ENCODE peak calls at places on chromosomes 13 and 19, in four cellular contexts. U, K, G and T are unnamed samples. For H3K79me1, the result is how much of the 10 kb centered on the place peaks cover.

GRCh38 chr13:110377178-110378175 is 70.4 kb downstream of the COL4A2 start:
- DNase-seq in U (no peak), K (no peak), G (no peak), T (no peak)

GRCh38 chr13:101639711-101640110 is 187.2 kb downstream of the ITGBL1 start:
- DNase-seq in U (no peak), K (no peak), G (no peak), T (no peak)

GRCh38 chr13:48159436-48160225 is 64.7 kb upstream of the MED4 start:
- DNase-seq in U (no peak), K (peak), G (no peak), T (peak)

GRCh38 chr19:11949201-11949600 is 15.6 kb upstream of the ZNF763 start:
- DNase-seq in U (no peak), K (peak), G (peak), T (peak)

GRCh38 chr19:33806434-33806881 is 9.8 kb downstream of the KCTD15 start:
- DNase-seq in U (no peak), K (no peak), G (no peak), T (no peak)

GRCh38 chr19:19115954-19116353 is 22.3 kb downstream of the TMEM161A start:
- DNase-seq in U (peak), K (peak), G (no peak), T (no peak)

GRCh38 chr13:36829753-36830152 is 10.7 kb downstream of the RFXAP start:
- DNase-seq in U (no peak), K (no peak), G (no peak), T (no peak)

GRCh38 chr13:111095031-111095840 is 19.9 kb upstream of the ARHGEF7 start:
- DNase-seq in U (no peak), K (no peak), G (no peak), T (no peak)

GRCh38 chr13:32124743-32125142 is 93.2 kb downstream of the FRY start:
- DNase-seq in U (no peak), K (no peak), G (no peak), T (no peak)

GRCh38 chr19:50514346-50515167 is 844 bp upstream of the ASPDH start:
- DNase-seq in U (no peak), K (no peak), G (no peak), T (no peak)

GRCh38 chr13:27524981-27525975 is 74.9 kb upstream of the MTIF3 start:
- DNase-seq in U (no peak), K (no peak), G (no peak), T (no peak)

GRCh38 chr13:24187185-24187584 is 26.7 kb downstream of the SPATA13 start:
- DNase-seq in U (no peak), K (peak), G (peak), T (peak)

GRCh38 chr13:105979586-105979985 is 555.9 kb downstream of the EFNB2 start:
- DNase-seq in U (no peak), K (peak), G (no peak), T (peak)

GRCh38 chr13:99878921-99879610 is 92.5 kb downstream of the ZIC5 start:
- DNase-seq in U (no peak), K (no peak), G (no peak), T (no peak)

GRCh38 chr13:51444922-51445321 is 7.9 kb downstream of the INTS6 start:
- DNase-seq in U (no peak), K (peak), G (peak), T (peak)

GRCh38 chr13:47220453-47221150 is 323.7 kb upstream of the HTR2A start:
- DNase-seq in U (peak), K (no peak), G (peak), T (peak)

GRCh38 chr19:29643361-29643935 is 21.8 kb upstream of the PLEKHF1 start:
- DNase-seq in U (no peak), K (no peak), G (no peak), T (no peak)

GRCh38 chr19:29694669-29695627 is 20.1 kb downstream of the C19orf12 start:
- DNase-seq in U (peak), K (peak), G (peak), T (peak)

GRCh38 chr13:32914686-32915085 is 101.5 kb upstream of the KL start:
- DNase-seq in U (no peak), K (no peak), G (no peak), T (no peak)

GRCh38 chr13:19720039-19720438 is 62.7 kb downstream of the PSPC1 start:
- DNase-seq in U (no peak), K (no peak), G (no peak), T (no peak)

GRCh38 chr19:19405919-19406877 is 723 bp downstream of the GATAD2A start:
- DNase-seq in U (peak), K (peak), G (peak), T (peak)

GRCh38 chr13:94674609-94675348 is 37.6 kb downstream of the SOX21 start:
- DNase-seq in U (peak), K (peak), G (peak), T (peak)

GRCh38 chr13:40777166-40777956 is 6.4 kb upstream of the MRPS31 start:
- DNase-seq in U (peak), K (peak), G (peak), T (peak)

DNA sequence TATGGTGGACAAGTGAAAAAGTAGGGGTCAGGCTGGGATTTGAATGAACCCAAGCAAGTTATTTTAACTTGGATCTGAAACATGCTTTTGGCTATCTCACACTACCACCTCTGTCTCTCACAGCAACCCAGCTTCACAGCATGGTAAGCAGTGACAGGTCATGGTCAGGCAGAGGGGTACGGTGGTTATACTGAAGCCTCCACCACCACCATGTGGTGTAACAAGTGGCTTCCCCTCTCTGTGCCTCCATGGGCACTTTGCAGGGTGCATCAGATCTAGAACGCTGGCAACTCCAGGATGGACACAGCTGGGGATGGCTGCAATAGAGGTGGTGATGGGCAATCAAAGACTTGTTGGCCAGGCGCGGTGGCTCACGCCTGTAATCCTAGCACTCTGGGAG is 739 bp upstream of the TMEM145 start:
- DNase-seq in U (no peak), K (no peak), G (no peak), T (no peak)
- H2BK15ac ChIP-seq in U (no peak), K (no peak), G (no peak), T (no peak)

DNA sequence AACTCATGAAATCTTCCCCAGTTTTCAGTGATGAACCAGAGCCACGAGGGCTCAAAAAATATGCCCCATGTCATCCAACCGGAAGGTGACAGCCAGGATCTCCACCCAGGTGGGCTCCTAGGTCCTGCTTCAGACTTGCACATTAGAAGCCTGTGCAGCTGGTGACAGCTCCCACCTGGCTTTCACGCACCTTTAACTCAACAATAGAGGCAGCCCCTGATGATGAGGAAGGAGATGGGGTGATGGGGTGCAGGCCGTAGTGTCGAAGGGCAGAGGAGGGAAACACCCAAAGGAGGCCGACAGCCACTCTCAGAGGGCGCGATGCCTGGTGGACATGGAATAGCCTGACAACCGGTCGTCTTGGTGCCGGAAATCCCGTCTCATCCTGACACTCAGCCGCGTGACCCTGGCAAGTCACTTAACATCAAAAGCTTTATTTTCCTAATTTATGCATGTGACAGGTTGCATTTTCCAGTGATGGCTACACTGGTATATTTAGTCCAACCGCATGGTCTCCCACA is 118.0 kb downstream of the SOX1 start:
- DNase-seq in U (no peak), K (no peak), G (no peak), T (no peak)
- H2AK5ac ChIP-seq in U (no peak), K (no peak), G (no peak), T (no peak)

DNA sequence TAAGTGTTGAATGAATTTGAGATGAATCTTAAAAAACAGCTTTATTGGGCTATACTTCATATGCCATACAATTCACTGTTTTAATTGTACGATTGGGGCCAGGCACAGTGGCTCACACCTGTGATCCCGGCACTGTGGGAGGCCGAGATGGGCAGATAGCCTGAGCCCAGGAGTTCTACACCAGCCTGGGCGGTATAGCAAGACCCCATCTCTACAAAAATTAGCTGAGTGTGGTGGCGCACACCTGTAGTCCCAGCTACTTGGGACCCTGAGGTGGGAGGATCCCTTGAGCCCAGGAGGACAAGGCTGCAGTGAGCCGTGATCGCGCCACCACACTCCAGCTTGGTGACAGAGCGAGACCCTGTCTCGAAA is 10.3 kb downstream of the ARID3A start:
- DNase-seq in U (no peak), K (no peak), G (no peak), T (no peak)
- H3K79me1 ChIP-seq in U (under half), K (under half), G (under half), T (under half)

GRCh38 chr19:16889429-16889882 is 657 bp downstream of the F2RL3 start:
- DNase-seq in U (no peak), K (no peak), G (no peak), T (peak)
- H2BK15ac ChIP-seq in U (no peak), K (no peak), G (no peak), T (peak)

GRCh38 chr19:20662421-20663105 is 1.2 kb upstream of the ZNF626 start:
- DNase-seq in U (no peak), K (no peak), G (no peak), T (no peak)
- H2AK5ac ChIP-seq in U (no peak), K (no peak), G (no peak), T (no peak)

GRCh38 chr13:50235604-50236003 is 220.4 kb downstream of the KCNRG start:
- DNase-seq in U (no peak), K (no peak), G (no peak), T (no peak)
- H3K79me1 ChIP-seq in U (under half), K (under half), G (under half), T (under half)

GRCh38 chr13:21463424-21463823 is 4.3 kb upstream of the ZDHHC20 start:
- DNase-seq in U (no peak), K (no peak), G (no peak), T (no peak)

GRCh38 chr13:21458457-21458815 is 667 bp downstream of the ZDHHC20 start:
- DNase-seq in U (peak), K (peak), G (no peak), T (no peak)

GRCh38 chr13:21453352-21454089 is 5.6 kb downstream of the ZDHHC20 start:
- DNase-seq in U (no peak), K (no peak), G (no peak), T (peak)

DNA sequence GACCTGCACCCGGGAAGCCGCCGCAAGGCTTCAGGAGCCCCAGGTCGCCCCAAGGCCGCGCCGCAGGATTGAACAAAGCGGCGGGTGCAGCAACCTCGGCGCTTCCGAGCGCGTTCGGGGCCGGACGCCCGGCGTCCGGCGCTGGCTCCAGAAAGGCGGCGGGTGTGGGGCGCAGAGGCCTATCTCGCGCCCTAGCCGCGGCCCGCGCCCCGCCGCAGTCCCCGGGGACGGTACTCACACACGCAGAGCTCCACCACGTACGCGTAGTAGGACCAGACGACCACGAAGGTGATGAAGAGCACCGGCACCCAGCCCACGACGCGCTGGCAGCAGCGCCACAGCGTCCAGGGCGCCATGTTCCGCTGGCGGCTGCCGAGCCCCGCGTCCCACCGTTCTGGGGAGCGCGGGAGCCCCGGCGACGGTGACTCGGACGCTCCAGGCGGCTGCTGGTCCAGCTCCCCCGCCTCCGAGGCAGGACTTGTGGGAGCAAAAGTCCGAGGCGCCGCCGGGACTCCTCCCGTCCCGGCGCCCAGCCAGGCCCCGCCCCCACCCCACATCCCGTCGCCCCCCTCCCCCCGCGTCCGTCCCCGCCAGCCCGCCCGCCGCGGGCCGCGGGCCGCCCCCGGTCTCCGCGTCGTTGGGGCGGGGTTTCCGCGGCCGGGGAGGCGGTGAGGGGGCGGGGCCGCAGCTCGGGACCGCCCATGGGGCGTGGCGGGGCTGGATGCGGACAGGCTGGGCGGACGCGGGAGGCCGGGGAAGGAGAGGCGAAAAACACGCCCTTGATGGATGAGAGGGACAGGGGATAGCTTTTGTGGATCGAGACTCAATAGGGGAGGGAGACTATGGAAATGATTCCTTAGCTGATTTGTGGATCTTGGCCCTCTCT is at the start of gene ZDHHC20:
- DNase-seq in U (peak), K (peak), G (peak), T (peak)
- H2BK15ac ChIP-seq in U (no peak), K (no peak), G (peak), T (peak)

DNA sequence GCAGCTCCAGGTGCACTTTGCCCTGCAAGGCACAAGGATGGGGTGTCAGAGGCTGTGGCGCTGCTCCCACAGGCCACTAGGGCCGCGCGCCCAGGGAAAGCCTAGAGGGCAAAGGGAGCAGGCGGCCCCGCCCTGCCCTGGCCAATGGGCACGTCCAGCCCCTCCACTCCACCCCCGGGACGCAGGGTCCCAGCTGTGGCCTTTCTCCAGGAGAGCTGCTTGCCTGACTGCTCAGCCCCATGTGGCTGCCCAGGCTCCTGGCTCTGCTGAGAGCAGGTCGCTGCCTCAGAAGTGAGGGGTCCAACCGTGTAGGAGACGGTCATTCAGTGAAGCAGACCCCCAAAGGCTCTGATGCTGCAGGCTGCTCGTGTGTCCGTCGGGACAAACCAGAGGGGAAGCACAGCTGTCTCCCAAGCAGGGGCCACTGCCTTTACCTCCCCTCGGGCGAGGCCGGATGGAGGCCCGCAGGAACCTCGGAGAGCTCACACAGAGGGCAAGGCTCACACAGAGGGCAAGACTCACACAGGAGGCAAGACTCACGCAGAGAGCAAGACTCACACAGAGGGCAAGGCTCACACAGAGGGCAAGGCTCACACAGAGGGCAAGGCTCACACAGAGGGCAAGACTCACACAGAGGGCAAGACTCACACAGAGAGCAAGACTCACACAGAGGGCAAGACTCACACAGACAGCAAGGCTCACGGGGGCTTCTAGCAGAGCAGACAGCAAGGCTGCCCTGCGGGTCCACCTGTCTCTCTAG is 56.2 kb upstream of the C13orf46 start:
- DNase-seq in U (no peak), K (no peak), G (no peak), T (no peak)
- H2AK5ac ChIP-seq in U (no peak), K (no peak), G (peak), T (peak)

GRCh38 chr13:80040977-80041310 is 300.0 kb downstream of the SPRY2 start:
- DNase-seq in U (no peak), K (no peak), G (no peak), T (no peak)
- H3K79me1 ChIP-seq in U (under half), K (under half), G (under half), T (under half)

GRCh38 chr13:25920277-25920676 is 131.5 kb downstream of the SHISA2 start:
- DNase-seq in U (no peak), K (no peak), G (no peak), T (no peak)
- H2BK15ac ChIP-seq in U (no peak), K (no peak), G (no peak), T (no peak)